ENCODE peak calls at places on chromosomes 3 and 15, in seven cellular contexts. One of them, this sample, is unnamed.

GRCh38 chr3:30933478-30934207 is 39.2 kb upstream of the GADL1 start:
- DNase-seq in endothelial cell: no peak
- DNase-seq in spleen: no peak
- DNase-seq in SK-MEL-5: no peak
- DNase-seq in activated T-helper 1 cell treated with anti-CD3 and anti-CD28 coated beads, Interleukin-12 subunit alpha, Interleukin-12 subunit beta, Interleukin-2, Interleukin-4 antibody, amounts not matched to agents 30 ng/mL and 10 ng/mL and 1 ng/mL, durations not matched to agents 14 hours and 24 hours and 36 hours: no peak
- DNase-seq in posterior vena cava: no peak
- DNase-seq in left ventricle myocardium inferior: no peak
- DNase-seq in this sample: no peak

GRCh38 chr3:53881691-53882593 is at the start of gene ACTR8:
- DNase-seq in spleen: peak
- DNase-seq in activated T-helper 1 cell treated with anti-CD3 and anti-CD28 coated beads, Interleukin-12 subunit alpha, Interleukin-12 subunit beta, Interleukin-2, Interleukin-4 antibody, amounts not matched to agents 30 ng/mL and 10 ng/mL and 1 ng/mL, durations not matched to agents 14 hours and 24 hours and 36 hours: peak
- DNase-seq in endothelial cell: peak
- DNase-seq in posterior vena cava: peak
- DNase-seq in left ventricle myocardium inferior: peak
- DNase-seq in SK-MEL-5: peak
- DNase-seq in this sample: peak

GRCh38 chr15:68497206-68497910 is 65.4 kb upstream of the ITGA11 start:
- DNase-seq in spleen: no peak
- DNase-seq in posterior vena cava: no peak
- DNase-seq in endothelial cell: no peak
- DNase-seq in activated T-helper 1 cell treated with anti-CD3 and anti-CD28 coated beads, Interleukin-12 subunit alpha, Interleukin-12 subunit beta, Interleukin-2, Interleukin-4 antibody, amounts not matched to agents 30 ng/mL and 10 ng/mL and 1 ng/mL, durations not matched to agents 14 hours and 24 hours and 36 hours: no peak
- DNase-seq in left ventricle myocardium inferior: no peak
- DNase-seq in SK-MEL-5: no peak
- DNase-seq in this sample: no peak

GRCh38 chr3:109050591-109051167 is 67.3 kb downstream of the MORC1 start:
- DNase-seq in activated T-helper 1 cell treated with anti-CD3 and anti-CD28 coated beads, Interleukin-12 subunit alpha, Interleukin-12 subunit beta, Interleukin-2, Interleukin-4 antibody, amounts not matched to agents 30 ng/mL and 10 ng/mL and 1 ng/mL, durations not matched to agents 14 hours and 24 hours and 36 hours: no peak
- DNase-seq in spleen: no peak
- DNase-seq in left ventricle myocardium inferior: no peak
- DNase-seq in endothelial cell: no peak
- DNase-seq in SK-MEL-5: peak
- DNase-seq in posterior vena cava: no peak
- DNase-seq in this sample: peak

GRCh38 chr3:124780767-124781485 is 50.7 kb downstream of the UMPS start:
- DNase-seq in SK-MEL-5: no peak
- DNase-seq in spleen: peak
- DNase-seq in activated T-helper 1 cell treated with anti-CD3 and anti-CD28 coated beads, Interleukin-12 subunit alpha, Interleukin-12 subunit beta, Interleukin-2, Interleukin-4 antibody, amounts not matched to agents 30 ng/mL and 10 ng/mL and 1 ng/mL, durations not matched to agents 14 hours and 24 hours and 36 hours: no peak
- DNase-seq in posterior vena cava: peak
- DNase-seq in endothelial cell: peak
- DNase-seq in left ventricle myocardium inferior: peak
- DNase-seq in this sample: peak

GRCh38 chr3:157532529-157533297 is 29.5 kb upstream of the VEPH1 start:
- DNase-seq in endothelial cell: peak
- DNase-seq in activated T-helper 1 cell treated with anti-CD3 and anti-CD28 coated beads, Interleukin-12 subunit alpha, Interleukin-12 subunit beta, Interleukin-2, Interleukin-4 antibody, amounts not matched to agents 30 ng/mL and 10 ng/mL and 1 ng/mL, durations not matched to agents 14 hours and 24 hours and 36 hours: no peak
- DNase-seq in spleen: no peak
- DNase-seq in SK-MEL-5: peak
- DNase-seq in left ventricle myocardium inferior: no peak
- DNase-seq in posterior vena cava: no peak
- DNase-seq in this sample: peak

GRCh38 chr3:23834082-23834870 is 28.5 kb downstream of the UBE2E1 start:
- DNase-seq in SK-MEL-5: peak
- DNase-seq in activated T-helper 1 cell treated with anti-CD3 and anti-CD28 coated beads, Interleukin-12 subunit alpha, Interleukin-12 subunit beta, Interleukin-2, Interleukin-4 antibody, amounts not matched to agents 30 ng/mL and 10 ng/mL and 1 ng/mL, durations not matched to agents 14 hours and 24 hours and 36 hours: no peak
- DNase-seq in endothelial cell: no peak
- DNase-seq in left ventricle myocardium inferior: no peak
- DNase-seq in spleen: no peak
- DNase-seq in posterior vena cava: no peak
- DNase-seq in this sample: no peak

GRCh38 chr15:77830041-77830440 is 197.3 kb upstream of the LINGO1 start:
- DNase-seq in spleen: peak
- DNase-seq in left ventricle myocardium inferior: no peak
- DNase-seq in activated T-helper 1 cell treated with anti-CD3 and anti-CD28 coated beads, Interleukin-12 subunit alpha, Interleukin-12 subunit beta, Interleukin-2, Interleukin-4 antibody, amounts not matched to agents 30 ng/mL and 10 ng/mL and 1 ng/mL, durations not matched to agents 14 hours and 24 hours and 36 hours: no peak
- DNase-seq in endothelial cell: no peak
- DNase-seq in SK-MEL-5: peak
- DNase-seq in posterior vena cava: peak
- DNase-seq in this sample: peak

GRCh38 chr3:141231101-141231922 is at the start of gene PXYLP1:
- DNase-seq in SK-MEL-5: peak
- DNase-seq in endothelial cell: peak
- DNase-seq in left ventricle myocardium inferior: peak
- DNase-seq in activated T-helper 1 cell treated with anti-CD3 and anti-CD28 coated beads, Interleukin-12 subunit alpha, Interleukin-12 subunit beta, Interleukin-2, Interleukin-4 antibody, amounts not matched to agents 30 ng/mL and 10 ng/mL and 1 ng/mL, durations not matched to agents 14 hours and 24 hours and 36 hours: peak
- DNase-seq in spleen: peak
- DNase-seq in posterior vena cava: peak
- DNase-seq in this sample: peak

GRCh38 chr3:15796771-15797599 is 794 bp downstream of the ANKRD28 start:
- DNase-seq in left ventricle myocardium inferior: no peak
- DNase-seq in posterior vena cava: no peak
- DNase-seq in endothelial cell: no peak
- DNase-seq in activated T-helper 1 cell treated with anti-CD3 and anti-CD28 coated beads, Interleukin-12 subunit alpha, Interleukin-12 subunit beta, Interleukin-2, Interleukin-4 antibody, amounts not matched to agents 30 ng/mL and 10 ng/mL and 1 ng/mL, durations not matched to agents 14 hours and 24 hours and 36 hours: no peak
- DNase-seq in spleen: no peak
- DNase-seq in SK-MEL-5: peak
- DNase-seq in this sample: no peak